ENCODE peak calls at places on chromosomes 1 and 21, in eight cellular contexts. One of them, this sample, is unnamed.

GRCh38 chr1:119675349-119676343 is 27.6 kb upstream of the ZNF697 start:
- DNase-seq in GM04504: peak
- DNase-seq in substantia nigra: peak
- DNase-seq in central memory CD8-positive, alpha-beta T cell: peak
- DNase-seq in AG08396: peak
- DNase-seq in GDM1: peak
- DNase-seq in IMR-90: peak
- DNase-seq in NCI-H1694: peak
- DNase-seq in this sample: peak

GRCh38 chr1:216812966-216813365 is 89.7 kb upstream of the ESRRG start:
- DNase-seq in GM04504: no peak
- DNase-seq in substantia nigra: no peak
- DNase-seq in central memory CD8-positive, alpha-beta T cell: no peak
- DNase-seq in AG08396: peak
- DNase-seq in GDM1: no peak
- DNase-seq in IMR-90: peak
- DNase-seq in NCI-H1694: no peak
- DNase-seq in this sample: no peak

GRCh38 chr1:77847621-77848080 is 40.8 kb upstream of the NEXN start:
- DNase-seq in GM04504: no peak
- DNase-seq in substantia nigra: no peak
- DNase-seq in central memory CD8-positive, alpha-beta T cell: no peak
- DNase-seq in AG08396: no peak
- DNase-seq in GDM1: no peak
- DNase-seq in IMR-90: no peak
- DNase-seq in NCI-H1694: no peak
- DNase-seq in this sample: no peak

GRCh38 chr1:147626739-147627138 is 43.6 kb downstream of the ACP6 start:
- DNase-seq in GM04504: no peak
- DNase-seq in substantia nigra: no peak
- DNase-seq in central memory CD8-positive, alpha-beta T cell: no peak
- DNase-seq in AG08396: no peak
- DNase-seq in GDM1: no peak
- DNase-seq in IMR-90: no peak
- DNase-seq in NCI-H1694: no peak
- DNase-seq in this sample: no peak

GRCh38 chr1:112524251-112524650 is 15.5 kb downstream of the WNT2B start:
- DNase-seq in GM04504: no peak
- DNase-seq in substantia nigra: no peak
- DNase-seq in central memory CD8-positive, alpha-beta T cell: no peak
- DNase-seq in AG08396: no peak
- DNase-seq in GDM1: no peak
- DNase-seq in IMR-90: no peak
- DNase-seq in NCI-H1694: no peak
- DNase-seq in this sample: no peak

GRCh38 chr21:14071902-14072734 is 138.6 kb downstream of the LIPI start:
- DNase-seq in GM04504: no peak
- DNase-seq in substantia nigra: no peak
- DNase-seq in central memory CD8-positive, alpha-beta T cell: no peak
- DNase-seq in AG08396: no peak
- DNase-seq in GDM1: no peak
- DNase-seq in IMR-90: no peak
- DNase-seq in NCI-H1694: no peak
- DNase-seq in this sample: no peak

GRCh38 chr1:209800984-209801834 is 4.7 kb downstream of the IRF6 start:
- DNase-seq in GM04504: no peak
- DNase-seq in substantia nigra: no peak
- DNase-seq in central memory CD8-positive, alpha-beta T cell: no peak
- DNase-seq in AG08396: no peak
- DNase-seq in GDM1: no peak
- DNase-seq in IMR-90: peak
- DNase-seq in NCI-H1694: no peak
- DNase-seq in this sample: no peak

GRCh38 chr21:32306021-32306780 is 7.5 kb downstream of the MRAP start:
- DNase-seq in GM04504: no peak
- DNase-seq in substantia nigra: peak
- DNase-seq in central memory CD8-positive, alpha-beta T cell: no peak
- DNase-seq in AG08396: no peak
- DNase-seq in GDM1: no peak
- DNase-seq in IMR-90: no peak
- DNase-seq in NCI-H1694: no peak
- DNase-seq in this sample: no peak

GRCh38 chr1:87111659-87112339 is 197.4 kb downstream of the HS2ST1 start:
- DNase-seq in GM04504: no peak
- DNase-seq in substantia nigra: no peak
- DNase-seq in central memory CD8-positive, alpha-beta T cell: no peak
- DNase-seq in AG08396: no peak
- DNase-seq in GDM1: no peak
- DNase-seq in IMR-90: no peak
- DNase-seq in NCI-H1694: no peak
- DNase-seq in this sample: no peak

GRCh38 chr1:54500030-54500389 is 48.0 kb upstream of the ACOT11 start:
- DNase-seq in GM04504: no peak
- DNase-seq in substantia nigra: no peak
- DNase-seq in central memory CD8-positive, alpha-beta T cell: no peak
- DNase-seq in AG08396: no peak
- DNase-seq in GDM1: no peak
- DNase-seq in IMR-90: no peak
- DNase-seq in NCI-H1694: no peak
- DNase-seq in this sample: no peak

GRCh38 chr1:147781056-147781471 is 20.7 kb upstream of the GJA5 start:
- DNase-seq in GM04504: no peak
- DNase-seq in substantia nigra: no peak
- DNase-seq in central memory CD8-positive, alpha-beta T cell: no peak
- DNase-seq in AG08396: no peak
- DNase-seq in GDM1: no peak
- DNase-seq in IMR-90: peak
- DNase-seq in NCI-H1694: no peak
- DNase-seq in this sample: no peak

GRCh38 chr21:44704636-44705001 is 6.8 kb downstream of the TSPEAR start:
- DNase-seq in GM04504: no peak
- DNase-seq in substantia nigra: no peak
- DNase-seq in central memory CD8-positive, alpha-beta T cell: no peak
- DNase-seq in AG08396: no peak
- DNase-seq in GDM1: no peak
- DNase-seq in IMR-90: no peak
- DNase-seq in NCI-H1694: no peak
- DNase-seq in this sample: no peak

GRCh38 chr1:169928438-169929209 is 34.9 kb upstream of the SCYL3 start:
- DNase-seq in GM04504: peak
- DNase-seq in substantia nigra: no peak
- DNase-seq in central memory CD8-positive, alpha-beta T cell: no peak
- DNase-seq in AG08396: peak
- DNase-seq in GDM1: peak
- DNase-seq in IMR-90: peak
- DNase-seq in NCI-H1694: peak
- DNase-seq in this sample: no peak

GRCh38 chr1:114118351-114118990 is 35.2 kb downstream of the SYT6 start:
- DNase-seq in GM04504: no peak
- DNase-seq in substantia nigra: no peak
- DNase-seq in central memory CD8-positive, alpha-beta T cell: no peak
- DNase-seq in AG08396: no peak
- DNase-seq in GDM1: no peak
- DNase-seq in IMR-90: no peak
- DNase-seq in NCI-H1694: no peak
- DNase-seq in this sample: no peak

GRCh38 chr1:204132718-204133117 is 19.1 kb downstream of the ETNK2 start:
- DNase-seq in GM04504: no peak
- DNase-seq in substantia nigra: no peak
- DNase-seq in central memory CD8-positive, alpha-beta T cell: no peak
- DNase-seq in AG08396: no peak
- DNase-seq in GDM1: no peak
- DNase-seq in IMR-90: no peak
- DNase-seq in NCI-H1694: no peak
- DNase-seq in this sample: no peak

GRCh38 chr1:216723274-216723780 is at the start of gene ESRRG:
- DNase-seq in GM04504: no peak
- DNase-seq in substantia nigra: no peak
- DNase-seq in central memory CD8-positive, alpha-beta T cell: no peak
- DNase-seq in AG08396: peak
- DNase-seq in GDM1: no peak
- DNase-seq in IMR-90: peak
- DNase-seq in NCI-H1694: peak
- DNase-seq in this sample: no peak

GRCh38 chr21:42346866-42347600 is 3.8 kb downstream of the TFF2 start:
- DNase-seq in GM04504: no peak
- DNase-seq in substantia nigra: no peak
- DNase-seq in central memory CD8-positive, alpha-beta T cell: no peak
- DNase-seq in AG08396: no peak
- DNase-seq in GDM1: no peak
- DNase-seq in IMR-90: no peak
- DNase-seq in NCI-H1694: no peak
- DNase-seq in this sample: no peak

GRCh38 chr21:44010429-44010828 is 1.7 kb upstream of the TRAPPC10 start:
- DNase-seq in GM04504: no peak
- DNase-seq in substantia nigra: no peak
- DNase-seq in central memory CD8-positive, alpha-beta T cell: no peak
- DNase-seq in AG08396: no peak
- DNase-seq in GDM1: no peak
- DNase-seq in IMR-90: no peak
- DNase-seq in NCI-H1694: no peak
- DNase-seq in this sample: no peak